ENCODE peak calls at places on chromosomes 11 and 22, in nine cellular contexts. R is small intestine; F is coronary artery; I is A673; G is naive thymus-derived CD4-positive, alpha-beta T cell; D is GM23338; K is CD4-positive, alpha-beta memory T cell; A is esophagus muscularis mucosa; S is heart right ventricle. L is an unnamed sample.

GRCh38 chr22:26777402-26777801 is 120.0 kb downstream of the MIAT start:
- DNase-seq in R (no peak), F (no peak), I (no peak), G (no peak), D (peak), K (no peak), A (no peak), S (peak), L (no peak)

GRCh38 chr11:27228891-27229290 is 134.1 kb downstream of the CCDC34 start:
- DNase-seq in R (no peak), F (no peak), I (no peak), G (no peak), D (no peak), K (no peak), A (no peak), S (no peak), L (no peak)

GRCh38 chr22:27801197-27801615 is 350 bp downstream of the MN1 start:
- DNase-seq in R (no peak), F (no peak), I (peak), G (peak), D (peak), K (peak), A (no peak), S (peak), L (no peak)

GRCh38 chr11:78961938-78962701 is 387.5 kb upstream of the NARS2 start:
- DNase-seq in R (no peak), F (no peak), I (peak), G (no peak), D (peak), K (no peak), A (no peak), S (no peak), L (no peak)

GRCh38 chr11:109853156-109853776 is 239.9 kb upstream of the ZC3H12C start:
- DNase-seq in R (peak), F (no peak), I (peak), G (no peak), D (peak), K (no peak), A (no peak), S (no peak), L (no peak)

GRCh38 chr11:114296190-114296978 is at the start of gene NNMT:
- DNase-seq in R (no peak), F (peak), I (no peak), G (no peak), D (no peak), K (no peak), A (peak), S (peak), L (no peak)

GRCh38 chr22:41780714-41781507 is 19.6 kb upstream of the CCDC134 start:
- DNase-seq in R (peak), F (no peak), I (no peak), G (peak), D (peak), K (peak), A (no peak), S (peak), L (no peak)

GRCh38 chr11:46120711-46121327 is 435 bp downstream of the PHF21A start:
- DNase-seq in R (no peak), F (no peak), I (peak), G (peak), D (peak), K (no peak), A (no peak), S (peak), L (no peak)

GRCh38 chr11:100397401-100397800 is 289.7 kb upstream of the ARHGAP42 start:
- DNase-seq in R (no peak), F (no peak), I (no peak), G (no peak), D (no peak), K (no peak), A (no peak), S (no peak), L (no peak)

GRCh38 chr11:123145220-123145619 is 49.8 kb downstream of the CLMP start:
- DNase-seq in R (peak), F (no peak), I (no peak), G (no peak), D (no peak), K (no peak), A (no peak), S (no peak), L (no peak)

GRCh38 chr11:65814131-65814959 is 19.4 kb upstream of the SNX32 start:
- DNase-seq in R (no peak), F (no peak), I (no peak), G (no peak), D (no peak), K (no peak), A (no peak), S (no peak), L (no peak)

GRCh38 chr11:130817608-130817944 is 98.7 kb downstream of the SNX19 start:
- DNase-seq in R (no peak), F (no peak), I (no peak), G (no peak), D (no peak), K (no peak), A (no peak), S (no peak), L (no peak)

GRCh38 chr11:66325140-66325754 is 8.4 kb upstream of the CD248 start:
- DNase-seq in R (no peak), F (no peak), I (no peak), G (no peak), D (no peak), K (no peak), A (no peak), S (no peak), L (no peak)

GRCh38 chr11:35344990-35345655 is 74.2 kb downstream of the SLC1A2 start:
- DNase-seq in R (no peak), F (no peak), I (no peak), G (no peak), D (no peak), K (no peak), A (no peak), S (no peak), L (no peak)

GRCh38 chr11:102478660-102479245 is 26.2 kb upstream of the TMEM123 start:
- DNase-seq in R (peak), F (no peak), I (no peak), G (no peak), D (no peak), K (no peak), A (peak), S (no peak), L (no peak)

GRCh38 chr11:131816046-131816445 is 445.6 kb downstream of the NTM start:
- DNase-seq in R (no peak), F (no peak), I (no peak), G (no peak), D (no peak), K (no peak), A (no peak), S (no peak), L (no peak)

GRCh38 chr22:38696606-38697005 is 4.1 kb downstream of the JOSD1 start:
- DNase-seq in R (peak), F (no peak), I (no peak), G (no peak), D (no peak), K (no peak), A (no peak), S (peak), L (no peak)

GRCh38 chr22:24161909-24162308 is 19.4 kb upstream of the SUSD2 start:
- DNase-seq in R (no peak), F (no peak), I (no peak), G (no peak), D (no peak), K (no peak), A (no peak), S (no peak), L (no peak)

GRCh38 chr11:113118104-113118503 is 156.9 kb downstream of the NCAM1 start:
- DNase-seq in R (no peak), F (no peak), I (no peak), G (no peak), D (no peak), K (no peak), A (no peak), S (no peak), L (no peak)

GRCh38 chr11:109619498-109619897 is 197.5 kb downstream of the C11orf87 start:
- DNase-seq in R (no peak), F (no peak), I (no peak), G (no peak), D (no peak), K (no peak), A (no peak), S (no peak), L (no peak)

GRCh38 chr11:62489204-62489603 is 57.4 kb downstream of the AHNAK start:
- DNase-seq in R (no peak), F (no peak), I (no peak), G (no peak), D (no peak), K (no peak), A (no peak), S (no peak), L (no peak)

GRCh38 chr11:79667377-79667776 is 226.5 kb upstream of the TENM4 start:
- DNase-seq in R (no peak), F (no peak), I (no peak), G (no peak), D (no peak), K (no peak), A (no peak), S (no peak), L (no peak)

GRCh38 chr11:42249956-42250355 is 790.5 kb upstream of the LRRC4C start:
- DNase-seq in R (no peak), F (no peak), I (no peak), G (no peak), D (no peak), K (no peak), A (no peak), S (no peak), L (no peak)

GRCh38 chr11:125499563-125499962 is 3.5 kb upstream of the FEZ1 start:
- DNase-seq in R (no peak), F (no peak), I (no peak), G (no peak), D (no peak), K (no peak), A (no peak), S (no peak), L (no peak)

GRCh38 chr11:2916892-2917645 is 12.2 kb downstream of the PHLDA2 start:
- DNase-seq in R (no peak), F (no peak), I (no peak), G (no peak), D (no peak), K (no peak), A (no peak), S (no peak), L (no peak)

GRCh38 chr11:59292611-59293010 is 66.1 kb upstream of the OR5AN1 start:
- DNase-seq in R (no peak), F (no peak), I (no peak), G (no peak), D (no peak), K (no peak), A (no peak), S (no peak), L (no peak)

GRCh38 chr11:15968461-15969130 is 387.8 kb downstream of the SOX6 start:
- DNase-seq in R (peak), F (no peak), I (peak), G (no peak), D (peak), K (no peak), A (no peak), S (peak), L (no peak)

GRCh38 chr11:31687256-31687655 is 123.9 kb downstream of the PAX6 start:
- DNase-seq in R (no peak), F (no peak), I (no peak), G (no peak), D (no peak), K (no peak), A (no peak), S (no peak), L (no peak)

GRCh38 chr11:61534901-61535839 is 26.6 kb downstream of the LRRC10B start:
- DNase-seq in R (no peak), F (no peak), I (no peak), G (no peak), D (no peak), K (no peak), A (no peak), S (no peak), L (no peak)

GRCh38 chr11:31702966-31703365 is 108.2 kb downstream of the PAX6 start:
- DNase-seq in R (no peak), F (no peak), I (no peak), G (no peak), D (no peak), K (no peak), A (no peak), S (no peak), L (no peak)

GRCh38 chr22:39471421-39472141 is 14.8 kb downstream of the MGAT3 start:
- DNase-seq in R (peak), F (no peak), I (peak), G (no peak), D (no peak), K (no peak), A (no peak), S (peak), L (no peak)

GRCh38 chr11:65501530-65502273 is 2.9 kb downstream of the MALAT1 start:
- DNase-seq in R (peak), F (no peak), I (no peak), G (no peak), D (no peak), K (peak), A (no peak), S (no peak), L (no peak)

GRCh38 chr11:95593101-95593500 is 196.5 kb downstream of the FAM76B start:
- DNase-seq in R (no peak), F (no peak), I (no peak), G (no peak), D (no peak), K (no peak), A (no peak), S (no peak), L (no peak)

GRCh38 chr11:27075192-27075591 is 34.6 kb downstream of the BBOX1 start:
- DNase-seq in R (no peak), F (no peak), I (no peak), G (no peak), D (no peak), K (no peak), A (no peak), S (no peak), L (no peak)

GRCh38 chr22:19287889-19288288 is 3.6 kb downstream of the CLTCL1 start:
- DNase-seq in R (no peak), F (no peak), I (no peak), G (no peak), D (no peak), K (no peak), A (peak), S (no peak), L (no peak)

GRCh38 chr22:29032014-29032475 is 29.6 kb downstream of the C22orf31 start:
- DNase-seq in R (no peak), F (no peak), I (no peak), G (no peak), D (peak), K (no peak), A (no peak), S (no peak), L (no peak)

GRCh38 chr11:34585870-34586654 is 34.8 kb upstream of the EHF start:
- DNase-seq in R (peak), F (no peak), I (peak), G (peak), D (peak), K (peak), A (no peak), S (no peak), L (no peak)

GRCh38 chr11:3181722-3182461 is 16.8 kb upstream of the OSBPL5 start:
- DNase-seq in R (no peak), F (no peak), I (no peak), G (no peak), D (no peak), K (no peak), A (no peak), S (no peak), L (no peak)

GRCh38 chr11:132064987-132065620 is 694.7 kb downstream of the NTM start:
- DNase-seq in R (no peak), F (no peak), I (no peak), G (no peak), D (no peak), K (no peak), A (no peak), S (no peak), L (no peak)

GRCh38 chr11:25734592-25735211 is 597.2 kb upstream of the ANO3 start:
- DNase-seq in R (no peak), F (no peak), I (peak), G (no peak), D (peak), K (no peak), A (no peak), S (no peak), L (no peak)

GRCh38 chr11:10518123-10518522 is 22.9 kb downstream of the RNF141 start:
- DNase-seq in R (no peak), F (no peak), I (no peak), G (no peak), D (no peak), K (no peak), A (no peak), S (no peak), L (no peak)

GRCh38 chr11:10520562-10520961 is 20.4 kb downstream of the RNF141 start:
- DNase-seq in R (no peak), F (no peak), I (no peak), G (no peak), D (no peak), K (no peak), A (no peak), S (no peak), L (no peak)

GRCh38 chr11:10518891-10519290 is 22.1 kb downstream of the RNF141 start:
- DNase-seq in R (no peak), F (no peak), I (no peak), G (no peak), D (no peak), K (no peak), A (no peak), S (no peak), L (no peak)

GRCh38 chr11:10522276-10522675 is 18.7 kb downstream of the RNF141 start:
- DNase-seq in R (no peak), F (no peak), I (no peak), G (no peak), D (no peak), K (no peak), A (no peak), S (no peak), L (no peak)

DNA sequence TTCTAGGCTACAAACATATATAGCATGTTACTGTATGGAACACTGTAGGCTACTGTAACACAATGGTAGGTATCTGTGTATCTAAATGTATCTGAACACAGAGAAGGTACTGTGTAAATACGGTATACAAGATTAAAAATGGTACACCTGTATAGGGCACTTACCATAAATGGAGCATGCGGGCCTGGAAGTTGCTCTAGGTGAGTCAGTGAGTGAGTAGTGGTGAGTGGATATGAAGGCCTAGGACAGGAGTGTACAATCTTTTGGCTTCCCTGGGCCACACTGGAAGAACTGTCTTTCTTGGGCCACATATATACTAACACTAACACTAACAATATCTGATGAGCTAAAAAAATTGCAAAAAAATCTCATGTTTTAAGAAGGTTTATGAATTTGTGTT is 21.4 kb downstream of the RNF141 start:
- DNase-seq in R (no peak), F (no peak), I (no peak), G (no peak), D (no peak), K (no peak), A (no peak), S (no peak), L (no peak)
- H3K27ac ChIP-seq in R (no peak), F (no peak), I (no peak), G (no peak), D (no peak), K (no peak), A (no peak), S (no peak), L (no peak)

DNA sequence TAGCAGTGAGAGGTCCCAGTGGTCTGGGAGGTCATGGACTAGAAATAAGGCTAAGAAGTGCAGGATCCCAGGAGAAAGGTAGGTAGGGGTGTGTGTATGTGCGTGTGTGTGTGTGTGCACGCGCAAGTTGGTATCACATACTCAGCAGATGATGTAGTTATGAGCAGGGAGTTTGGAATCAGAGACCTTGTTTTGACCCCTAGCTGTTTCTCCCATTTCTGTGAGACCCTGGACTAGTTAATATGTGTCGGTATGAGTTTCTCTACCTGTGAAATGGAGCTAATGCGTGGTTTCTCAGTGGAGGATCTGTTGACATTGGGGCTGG is 1.3 kb downstream of the SERPING1 start:
- DNase-seq in R (no peak), F (no peak), I (no peak), G (no peak), D (no peak), K (no peak), A (no peak), S (no peak), L (no peak)
- H3K27ac ChIP-seq in R (peak), F (peak), I (no peak), G (no peak), D (peak), K (no peak), A (peak), S (peak), L (peak)

DNA sequence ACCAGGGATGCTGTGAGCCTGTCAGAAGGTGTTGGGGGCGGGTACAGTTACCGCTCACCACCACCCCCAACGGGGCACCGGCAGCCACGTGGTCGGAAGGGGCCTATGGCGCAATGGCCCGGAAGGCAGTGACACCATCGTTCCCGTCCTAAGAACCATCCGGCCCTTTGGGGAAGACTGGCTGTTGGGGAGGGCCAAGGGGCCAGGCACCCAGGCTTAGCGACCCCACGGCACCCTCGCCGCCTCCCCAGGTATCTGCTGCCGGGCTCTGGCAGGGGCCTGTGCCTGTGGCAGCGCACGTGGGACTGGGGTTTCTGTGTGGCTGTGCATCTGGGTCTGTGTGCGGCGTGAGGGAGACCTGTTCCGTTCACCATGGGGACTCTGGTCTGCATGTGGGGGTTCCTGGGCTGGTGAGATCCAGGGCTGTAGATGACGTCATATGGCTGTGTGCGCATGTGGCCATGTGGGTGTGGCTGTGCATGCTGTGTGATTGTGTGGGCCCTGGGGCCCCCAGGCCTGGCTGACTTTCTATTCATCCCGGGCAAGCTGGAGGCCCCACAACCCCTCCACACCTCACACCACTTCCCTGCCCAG is 703 bp downstream of the OSM start:
- DNase-seq in R (peak), F (no peak), I (no peak), G (peak), D (no peak), K (peak), A (no peak), S (peak), L (no peak)
- H3K27ac ChIP-seq in R (peak), F (no peak), I (no peak), G (peak), D (no peak), K (peak), A (peak), S (peak), L (peak)

GRCh38 chr11:107017433-107018227 is 646 bp downstream of the GUCY1A2 start:
- DNase-seq in R (no peak), F (peak), I (peak), G (no peak), D (peak), K (no peak), A (no peak), S (peak), L (no peak)
- H3K27ac ChIP-seq in R (no peak), F (no peak), I (no peak), G (no peak), D (no peak), K (no peak), A (peak), S (peak), L (peak)

DNA sequence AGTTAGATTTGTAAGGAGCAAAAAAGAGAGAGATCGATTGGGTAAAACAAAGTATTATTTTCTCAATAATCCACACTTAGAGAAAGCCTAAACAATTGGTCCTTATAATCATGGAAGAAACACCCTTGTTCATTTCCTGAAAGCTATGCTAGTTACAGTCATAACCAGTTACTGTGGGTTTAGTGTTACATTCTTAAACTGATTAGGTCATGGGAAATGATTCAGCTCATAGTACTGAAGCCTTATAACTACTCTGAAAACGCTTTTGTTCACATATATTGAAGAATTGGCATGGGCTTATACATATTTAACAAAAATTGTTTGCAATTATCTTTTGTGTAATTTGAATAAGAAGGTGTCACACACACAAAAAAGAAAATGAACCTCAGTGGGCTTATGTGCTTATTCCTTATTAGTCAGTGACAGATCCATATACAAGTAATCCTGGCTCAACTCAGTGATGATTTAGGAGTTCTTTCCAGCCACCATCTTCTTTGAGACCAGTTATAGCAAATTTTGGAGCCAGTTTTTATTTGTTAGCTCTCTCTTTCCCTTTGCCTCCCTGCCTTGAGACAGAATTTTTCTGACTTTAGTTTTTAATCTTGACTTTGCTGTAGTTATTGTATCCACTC is 198.5 kb upstream of the CTSC start:
- DNase-seq in R (no peak), F (no peak), I (peak), G (no peak), D (no peak), K (no peak), A (no peak), S (no peak), L (no peak)
- H3K27ac ChIP-seq in R (peak), F (no peak), I (no peak), G (no peak), D (no peak), K (no peak), A (no peak), S (no peak), L (no peak)

L was measured in vagina.